ENCODE peak calls at places on chromosome 2, in six cellular contexts. Q is K562, S is GM12878, K is HepG2, I is GM12891, X is SK-N-SH. F is an unnamed sample.

GRCh38 chr2:241007111-241007510 is 8.7 kb downstream of the SNED1 start:
- DNase-seq in Q (no peak), S (no peak), K (no peak), I (no peak), X (no peak), F (no peak)

GRCh38 chr2:47946593-47946992 is 40.3 kb upstream of the FBXO11 start:
- DNase-seq in Q (no peak), S (no peak), K (no peak), I (no peak), X (no peak), F (no peak)

GRCh38 chr2:3482363-3482821 is 36.9 kb downstream of the ADI1 start:
- DNase-seq in Q (no peak), S (no peak), K (no peak), I (no peak), X (no peak), F (no peak)

GRCh38 chr2:66201242-66201641 is 233.7 kb upstream of the MEIS1 start:
- DNase-seq in Q (no peak), S (no peak), K (no peak), I (no peak), X (no peak), F (no peak)

GRCh38 chr2:234240917-234241316 is 190.4 kb downstream of the SPP2 start:
- DNase-seq in Q (no peak), S (no peak), K (no peak), I (no peak), X (no peak), F (no peak)

GRCh38 chr2:96887419-96888081 is 17.7 kb upstream of the SEMA4C start:
- DNase-seq in Q (no peak), S (no peak), K (no peak), I (no peak), X (no peak), F (no peak)

GRCh38 chr2:218230882-218231281 is 13.9 kb downstream of the ARPC2 start:
- DNase-seq in Q (peak; percentile 25), S (no peak), K (peak; percentile 70), I (no peak), X (peak; percentile 19), F (no peak)

GRCh38 chr2:58042486-58042970 is 4.1 kb upstream of the VRK2 start:
- DNase-seq in Q (peak; percentile 12), S (no peak), K (peak; percentile 95), I (no peak), X (peak; percentile 19), F (no peak)

GRCh38 chr2:101360229-101360628 is 27.1 kb downstream of the CREG2 start:
- DNase-seq in Q (no peak), S (no peak), K (no peak), I (no peak), X (no peak), F (no peak)

GRCh38 chr2:46960618-46961017 is 45.0 kb upstream of the MCFD2 start:
- DNase-seq in Q (no peak), S (no peak), K (no peak), I (no peak), X (no peak), F (no peak)

GRCh38 chr2:22355816-22356433 is 1029.1 kb upstream of the KLHL29 start:
- DNase-seq in Q (peak; percentile 42), S (no peak), K (peak; percentile 33), I (peak; percentile 4), X (peak; percentile 56), F (no peak)

GRCh38 chr2:145906356-145906755 is 1386.4 kb upstream of the ZEB2 start:
- DNase-seq in Q (no peak), S (no peak), K (peak; percentile 44), I (no peak), X (no peak), F (no peak)

GRCh38 chr2:17191223-17191622 is 327.0 kb downstream of the RAD51AP2 start:
- DNase-seq in Q (no peak), S (no peak), K (no peak), I (no peak), X (no peak), F (no peak)

GRCh38 chr2:203646266-203646864 is 60.1 kb upstream of the CD28 start:
- DNase-seq in Q (no peak), S (no peak), K (no peak), I (no peak), X (no peak), F (no peak)

GRCh38 chr2:147030966-147031760 is 813.7 kb upstream of the ACVR2A start:
- DNase-seq in Q (no peak), S (no peak), K (no peak), I (no peak), X (no peak), F (no peak)

GRCh38 chr2:175903384-175903936 is 98.6 kb downstream of the LNPK start:
- DNase-seq in Q (no peak), S (no peak), K (no peak), I (no peak), X (no peak), F (no peak)

GRCh38 chr2:239506101-239506808 is 105.4 kb upstream of the HDAC4 start:
- DNase-seq in Q (no peak), S (no peak), K (no peak), I (no peak), X (no peak), F (no peak)

GRCh38 chr2:237754182-237754581 is 44.4 kb upstream of the RBM44 start:
- DNase-seq in Q (no peak), S (no peak), K (no peak), I (no peak), X (no peak), F (no peak)

GRCh38 chr2:240931319-240931949 is 25.3 kb downstream of the CROCC2 start:
- DNase-seq in Q (no peak), S (no peak), K (no peak), I (no peak), X (peak; percentile 11), F (no peak)

GRCh38 chr2:168174761-168175160 is 72.6 kb downstream of the STK39 start:
- DNase-seq in Q (no peak), S (no peak), K (no peak), I (no peak), X (no peak), F (no peak)

GRCh38 chr2:100741880-100742814 is 77.8 kb upstream of the NPAS2 start:
- DNase-seq in Q (no peak), S (no peak), K (peak; percentile 82), I (no peak), X (no peak), F (no peak)

GRCh38 chr2:64604929-64605550 is 48.7 kb downstream of the SERTAD2 start:
- DNase-seq in Q (no peak), S (no peak), K (no peak), I (no peak), X (no peak), F (no peak)

GRCh38 chr2:241550616-241551580 is 7.6 kb upstream of the BOK start:
- DNase-seq in Q (no peak), S (no peak), K (no peak), I (no peak), X (no peak), F (no peak)

GRCh38 chr2:176067587-176068002 is 16.2 kb downstream of the EVX2 start:
- DNase-seq in Q (no peak), S (no peak), K (no peak), I (no peak), X (no peak), F (no peak)

GRCh38 chr2:202034249-202035088 is 814 bp downstream of the FZD7 start:
- DNase-seq in Q (peak; percentile 10), S (no peak), K (no peak), I (peak; percentile 15), X (peak; percentile 75), F (no peak)

GRCh38 chr2:72952110-72952823 is 34.9 kb downstream of the EMX1 start:
- DNase-seq in Q (no peak), S (no peak), K (no peak), I (no peak), X (no peak), F (no peak)

DNA sequence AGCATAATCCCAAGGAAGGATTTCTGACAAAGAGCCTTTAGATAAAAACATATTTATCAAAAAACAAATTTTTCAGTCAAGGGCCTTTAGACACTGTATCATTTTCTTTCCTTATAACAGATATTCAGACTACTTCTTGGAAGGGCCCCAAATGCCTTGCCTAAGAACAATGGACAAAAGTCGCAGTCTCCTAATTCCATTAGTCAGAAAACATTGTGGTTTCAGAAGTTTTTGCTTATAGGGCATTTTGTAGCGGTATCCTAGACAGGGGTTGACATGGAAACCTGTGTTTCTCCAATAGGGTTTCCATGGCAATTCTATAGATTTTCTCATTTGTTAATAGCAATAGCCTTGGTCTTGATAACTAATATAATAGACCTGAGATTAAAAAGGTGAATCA is 36.7 kb upstream of the AGPS start:
- DNase-seq in Q (no peak), S (no peak), K (no peak), I (no peak), X (no peak), F (no peak)
- TF ChIP-seq TAF1 in Q (no peak), S (no peak), K (no peak), I (no peak), X (no peak), F (no peak)

DNA sequence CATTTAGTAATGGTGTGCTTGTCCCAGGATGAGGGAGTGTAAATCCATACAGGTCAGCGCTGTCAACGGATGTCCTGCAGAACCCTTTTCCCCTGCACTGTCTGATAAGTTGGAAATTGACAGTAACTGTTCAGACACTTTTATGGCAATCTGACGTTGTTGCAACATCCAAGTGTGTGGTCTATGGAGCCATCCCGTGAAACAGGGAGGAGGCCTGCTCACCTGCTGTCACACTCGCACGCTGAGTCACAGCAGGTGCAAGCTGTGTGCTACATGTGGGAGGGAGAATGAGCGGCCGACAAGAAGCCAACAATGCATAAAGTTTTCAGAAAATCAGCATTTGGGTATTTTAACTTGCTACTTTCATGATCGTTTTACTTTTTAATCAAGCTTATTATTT is 43.7 kb upstream of the RMDN2 start:
- DNase-seq in Q (no peak), S (no peak), K (no peak), I (no peak), X (no peak), F (no peak)
- TF ChIP-seq TAF1 in Q (no peak), S (no peak), K (no peak), I (no peak), X (no peak), F (no peak)

GRCh38 chr2:33130544-33130943 is 183.8 kb downstream of the LTBP1 start:
- DNase-seq in Q (no peak), S (no peak), K (no peak), I (no peak), X (no peak), F (no peak)
- TF ChIP-seq TAF1 in Q (no peak), S (no peak), K (no peak), I (no peak), X (no peak), F (no peak)

DNA sequence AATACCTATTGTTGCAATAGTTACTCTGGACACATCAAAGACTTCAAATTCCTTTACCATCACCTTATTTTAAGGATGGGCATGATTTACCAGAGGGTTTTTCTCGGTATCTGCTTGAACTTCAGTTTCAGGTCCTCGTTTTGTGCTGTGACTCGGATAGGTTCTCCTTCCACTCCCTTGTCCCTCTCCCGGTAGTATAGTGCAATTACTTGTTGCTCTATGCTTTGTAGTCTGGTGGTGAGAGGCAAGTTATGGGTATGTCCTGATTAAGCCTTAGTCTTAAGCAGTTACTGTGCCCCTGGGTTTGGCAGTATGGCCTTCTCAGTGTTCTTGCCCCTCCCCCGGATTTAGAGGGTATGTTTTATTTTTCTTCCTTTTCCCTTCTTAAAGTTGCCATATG is 96.6 kb downstream of the RHBDD1 start:
- DNase-seq in Q (no peak), S (no peak), K (no peak), I (no peak), X (no peak), F (no peak)
- TF ChIP-seq TAF1 in Q (no peak), S (no peak), K (no peak), I (no peak), X (no peak), F (no peak)

GRCh38 chr2:11514904-11515303 is 18.9 kb upstream of the GREB1 start:
- DNase-seq in Q (no peak), S (no peak), K (no peak), I (no peak), X (no peak), F (no peak)
- TF ChIP-seq TAF1 in Q (no peak), S (no peak), K (no peak), I (no peak), X (no peak), F (no peak)

F was measured in H1.